ENCODE peak calls at places on chromosomes 1 and 21, in four cellular contexts. One of them, this sample, is unnamed.
A peak's percentile ranks its signal among the peaks of the same experiment; 100 is the strongest.

GRCh38 chr1:232558974-232559373 is 71.0 kb downstream of the SIPA1L2 start:
- DNase-seq in activated CD8-positive, alpha-beta memory T cell treated with anti-CD3 and anti-CD28 coated beads for 48 hours: no peak
- DNase-seq in psoas muscle: no peak
- DNase-seq in head of caudate nucleus: no peak
- DNase-seq in this sample: no peak

GRCh38 chr1:54275349-54275748 is 75.4 kb downstream of the MRPL37 start:
- DNase-seq in head of caudate nucleus: no peak
- DNase-seq in psoas muscle: peak; percentile 86
- DNase-seq in activated CD8-positive, alpha-beta memory T cell treated with anti-CD3 and anti-CD28 coated beads for 48 hours: no peak
- DNase-seq in this sample: no peak

GRCh38 chr1:869499-870244 is 54.1 kb upstream of the SAMD11 start:
- DNase-seq in head of caudate nucleus: peak; percentile 87
- DNase-seq in psoas muscle: peak; percentile 85
- DNase-seq in activated CD8-positive, alpha-beta memory T cell treated with anti-CD3 and anti-CD28 coated beads for 48 hours: peak; percentile 61
- DNase-seq in this sample: no peak

GRCh38 chr1:78483903-78484302 is 6.9 kb upstream of the PTGFR start:
- DNase-seq in psoas muscle: peak; percentile 53
- DNase-seq in head of caudate nucleus: no peak
- DNase-seq in activated CD8-positive, alpha-beta memory T cell treated with anti-CD3 and anti-CD28 coated beads for 48 hours: no peak
- DNase-seq in this sample: no peak

GRCh38 chr1:162670928-162671663 is 38.8 kb downstream of the DDR2 start:
- DNase-seq in activated CD8-positive, alpha-beta memory T cell treated with anti-CD3 and anti-CD28 coated beads for 48 hours: no peak
- DNase-seq in psoas muscle: no peak
- DNase-seq in head of caudate nucleus: no peak
- DNase-seq in this sample: no peak

GRCh38 chr1:183191833-183192232 is 5.8 kb downstream of the LAMC2 start:
- DNase-seq in head of caudate nucleus: no peak
- DNase-seq in activated CD8-positive, alpha-beta memory T cell treated with anti-CD3 and anti-CD28 coated beads for 48 hours: no peak
- DNase-seq in psoas muscle: no peak
- DNase-seq in this sample: no peak

GRCh38 chr1:19877821-19878636 is 4.2 kb upstream of the OTUD3 start:
- DNase-seq in head of caudate nucleus: peak; percentile 65
- DNase-seq in activated CD8-positive, alpha-beta memory T cell treated with anti-CD3 and anti-CD28 coated beads for 48 hours: no peak
- DNase-seq in psoas muscle: no peak
- DNase-seq in this sample: no peak

GRCh38 chr1:11650331-11650991 is 3.8 kb downstream of the FBXO2 start:
- DNase-seq in psoas muscle: peak; percentile 87
- DNase-seq in head of caudate nucleus: peak; percentile 85
- DNase-seq in activated CD8-positive, alpha-beta memory T cell treated with anti-CD3 and anti-CD28 coated beads for 48 hours: peak; percentile 70
- DNase-seq in this sample: no peak

GRCh38 chr1:169105434-169106094 is 926 bp upstream of the ATP1B1 start:
- DNase-seq in head of caudate nucleus: peak; percentile 86
- DNase-seq in activated CD8-positive, alpha-beta memory T cell treated with anti-CD3 and anti-CD28 coated beads for 48 hours: peak; percentile 11
- DNase-seq in psoas muscle: peak; percentile 95
- DNase-seq in this sample: peak; percentile 44

GRCh38 chr1:18632711-18633427 is 2.2 kb downstream of the PAX7 start:
- DNase-seq in head of caudate nucleus: no peak
- DNase-seq in activated CD8-positive, alpha-beta memory T cell treated with anti-CD3 and anti-CD28 coated beads for 48 hours: no peak
- DNase-seq in psoas muscle: no peak
- DNase-seq in this sample: peak; percentile 72

GRCh38 chr1:17661546-17662157 is 93.5 kb upstream of the ACTL8 start:
- DNase-seq in psoas muscle: peak; percentile 81
- DNase-seq in activated CD8-positive, alpha-beta memory T cell treated with anti-CD3 and anti-CD28 coated beads for 48 hours: peak; percentile 13
- DNase-seq in head of caudate nucleus: peak; percentile 90
- DNase-seq in this sample: peak; percentile 96

GRCh38 chr1:164821648-164822047 is 262.7 kb downstream of the PBX1 start:
- DNase-seq in activated CD8-positive, alpha-beta memory T cell treated with anti-CD3 and anti-CD28 coated beads for 48 hours: no peak
- DNase-seq in head of caudate nucleus: no peak
- DNase-seq in psoas muscle: no peak
- DNase-seq in this sample: no peak

GRCh38 chr21:44548381-44548780 is 2.9 kb downstream of the KRTAP10-2 start:
- DNase-seq in head of caudate nucleus: no peak
- DNase-seq in activated CD8-positive, alpha-beta memory T cell treated with anti-CD3 and anti-CD28 coated beads for 48 hours: no peak
- DNase-seq in psoas muscle: no peak
- DNase-seq in this sample: peak; percentile 41

GRCh38 chr1:32208891-32209309 is at the start of gene DCDC2B:
- DNase-seq in psoas muscle: peak; percentile 60
- DNase-seq in activated CD8-positive, alpha-beta memory T cell treated with anti-CD3 and anti-CD28 coated beads for 48 hours: no peak
- DNase-seq in head of caudate nucleus: peak; percentile 67
- DNase-seq in this sample: no peak

GRCh38 chr1:112021263-112021662 is 31.8 kb upstream of the KCND3 start:
- DNase-seq in head of caudate nucleus: no peak
- DNase-seq in psoas muscle: no peak
- DNase-seq in activated CD8-positive, alpha-beta memory T cell treated with anti-CD3 and anti-CD28 coated beads for 48 hours: no peak
- DNase-seq in this sample: no peak

GRCh38 chr21:32055305-32055704 is 182.5 kb downstream of the HUNK start:
- DNase-seq in head of caudate nucleus: no peak
- DNase-seq in activated CD8-positive, alpha-beta memory T cell treated with anti-CD3 and anti-CD28 coated beads for 48 hours: no peak
- DNase-seq in psoas muscle: no peak
- DNase-seq in this sample: no peak

GRCh38 chr1:154263465-154264332 is 8.7 kb upstream of the HAX1 start:
- DNase-seq in psoas muscle: no peak
- DNase-seq in head of caudate nucleus: no peak
- DNase-seq in activated CD8-positive, alpha-beta memory T cell treated with anti-CD3 and anti-CD28 coated beads for 48 hours: no peak
- DNase-seq in this sample: no peak